ENCODE peak calls at places on chromosomes 1 and 21, in six cellular contexts. I, Z, U, Q, T and P are unnamed samples.

GRCh38 chr1:234168061-234168724 is 205.1 kb upstream of the COA6 start:
- DNase-seq in T (no peak), Z (no peak), I (no peak), Q (no peak), U (no peak), P (no peak)

GRCh38 chr1:204760350-204761134 is 75.0 kb upstream of the LRRN2 start:
- DNase-seq in I (no peak), Z (no peak), T (peak; percentile 62), Q (no peak), U (no peak), P (no peak)

GRCh38 chr1:234875953-234876814 is 252.5 kb downstream of the TOMM20 start:
- DNase-seq in I (peak; percentile 79), U (peak; percentile 59), Z (no peak), T (no peak), Q (peak; percentile 56), P (peak; percentile 86)

GRCh38 chr1:226656601-226657277 is 82.3 kb downstream of the ITPKB start:
- DNase-seq in T (no peak), Z (no peak), U (no peak), I (no peak), Q (peak; percentile 58), P (no peak)

GRCh38 chr1:63968663-63969460 is 195.0 kb downstream of the ROR1 start:
- DNase-seq in Z (no peak), T (no peak), Q (no peak), U (no peak), I (peak; percentile 37), P (no peak)

GRCh38 chr1:35554261-35555211 is 2.7 kb downstream of the KIAA0319L start:
- DNase-seq in T (no peak), Q (no peak), Z (no peak), I (peak; percentile 75), U (no peak), P (peak; percentile 76)

GRCh38 chr1:228154685-228155571 is 5.2 kb downstream of the GJC2 start:
- DNase-seq in U (peak; percentile 56), T (no peak), Z (no peak), I (no peak), Q (no peak), P (peak; percentile 45)

GRCh38 chr1:232950919-232951579 is 638 bp downstream of the NTPCR start:
- DNase-seq in I (no peak), T (no peak), Q (peak; percentile 39), U (no peak), Z (no peak), P (peak; percentile 26)

GRCh38 chr21:29849735-29850176 is 90.0 kb downstream of the GRIK1 start:
- DNase-seq in Z (no peak), U (no peak), I (peak; percentile 35), Q (peak; percentile 22), T (no peak), P (peak; percentile 49)

GRCh38 chr1:21524686-21525339 is 15.6 kb downstream of the ALPL start:
- DNase-seq in U (no peak), I (peak; percentile 26), T (no peak), Z (no peak), Q (no peak), P (peak; percentile 37)

GRCh38 chr1:241871031-241871430 is 23.0 kb downstream of the EXO1 start:
- DNase-seq in T (no peak), I (no peak), Q (no peak), Z (no peak), U (no peak), P (no peak)

DNA sequence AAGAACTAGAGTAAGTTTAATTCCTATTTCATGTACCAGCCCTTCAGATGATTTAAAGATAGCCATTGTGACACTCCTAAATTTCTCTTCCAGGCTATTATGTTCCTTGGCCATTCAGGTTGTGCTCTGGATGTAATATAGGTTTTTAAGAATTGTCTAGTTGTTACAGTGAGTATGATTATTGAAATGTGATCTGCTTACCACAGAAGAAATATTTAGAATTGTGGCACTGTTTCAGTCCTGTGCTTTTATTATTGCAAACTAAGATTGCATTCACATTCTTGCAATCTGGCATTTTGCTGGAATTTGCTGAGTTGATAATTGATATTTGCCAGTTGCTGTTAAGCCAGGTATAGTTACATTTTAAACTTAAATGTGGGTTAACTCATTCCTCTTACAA is 22.3 kb downstream of the EXO1 start:
- DNase-seq in T (no peak), Z (no peak), Q (no peak), U (no peak), I (no peak), P (no peak)
- TF ChIP-seq POLR2A in T (no peak), Z (no peak), Q (no peak), U (no peak), I (no peak), P (no peak)

DNA sequence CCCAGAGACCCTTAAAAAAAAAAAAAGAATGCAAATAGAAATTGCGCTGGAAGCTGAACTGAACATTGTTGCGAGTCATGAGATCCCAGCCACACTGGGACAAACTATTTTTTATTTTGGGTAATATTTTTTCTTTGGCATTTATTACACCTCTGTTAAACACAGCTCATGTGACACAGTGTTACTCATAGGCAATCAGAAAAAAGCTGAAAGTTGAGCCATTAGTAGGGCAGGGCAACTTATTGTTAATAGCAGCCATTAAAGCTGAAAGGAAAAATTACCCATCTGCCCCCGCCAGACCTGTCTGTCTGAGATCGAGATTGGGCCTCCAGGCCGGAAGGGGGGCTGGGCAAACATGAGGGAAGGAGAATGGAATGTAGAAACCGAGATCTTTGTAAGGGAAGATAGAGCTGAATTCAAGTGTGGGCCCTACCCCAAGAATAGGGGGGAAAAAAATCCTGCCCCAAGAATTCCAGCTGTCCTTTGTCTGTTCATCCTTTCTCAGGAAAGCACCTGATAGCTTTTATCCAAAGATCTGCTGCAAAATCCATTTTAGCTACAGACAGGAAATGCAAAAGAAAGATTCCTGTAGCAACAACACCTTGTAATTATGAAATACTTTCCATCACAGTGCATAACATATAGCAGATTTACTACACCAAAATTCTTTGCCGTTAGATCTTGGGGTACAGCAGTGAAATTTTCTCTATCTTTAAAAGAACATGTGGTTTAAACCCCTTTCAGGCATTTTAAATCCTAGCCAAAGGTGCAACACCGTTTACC is 212.8 kb downstream of the PBX1 start:
- DNase-seq in U (no peak), Q (no peak), T (no peak), I (no peak), Z (no peak), P (no peak)
- H3K4me3 ChIP-seq in U (no peak overlapping the region), Q (no peak overlapping the region), T (no peak overlapping the region), I (no peak overlapping the region), Z (no peak overlapping the region), P (no peak overlapping the region)

GRCh38 chr1:24881034-24881433 is 49.0 kb downstream of the RUNX3 start:
- DNase-seq in T (no peak), I (no peak), U (no peak), Q (no peak), Z (no peak), P (no peak)
- TF ChIP-seq POLR2AphosphoS5 in T (no peak), I (no peak), U (no peak), Q (no peak), Z (no peak), P (no peak)

GRCh38 chr1:26318338-26319064 is 743 bp downstream of the CD52 start:
- DNase-seq in Z (no peak), T (no peak), I (no peak), U (peak; percentile 74), Q (peak; percentile 46), P (no peak)

GRCh38 chr1:26317143-26317542 is 615 bp upstream of the CD52 start:
- DNase-seq in Z (no peak), Q (no peak), T (no peak), I (no peak), U (no peak), P (no peak)

GRCh38 chr1:26315874-26316850 is 1.6 kb upstream of the CD52 start:
- DNase-seq in Q (no peak), T (no peak), I (no peak), U (no peak), Z (no peak), P (no peak)

GRCh38 chr1:26320896-26321295 is 3.1 kb downstream of the CD52 start:
- DNase-seq in T (no peak), I (no peak), Q (no peak), U (no peak), Z (no peak), P (no peak)

GRCh38 chr1:26317612-26318337 is at the start of gene CD52:
- DNase-seq in Z (no peak), Q (peak; percentile 63), T (no peak), I (peak; percentile 29), U (no peak), P (no peak)
- TF ChIP-seq POLR2A in Z (no peak), Q (peak; percentile 43), T (no peak), I (no peak), U (no peak), P (peak; percentile 44)

DNA sequence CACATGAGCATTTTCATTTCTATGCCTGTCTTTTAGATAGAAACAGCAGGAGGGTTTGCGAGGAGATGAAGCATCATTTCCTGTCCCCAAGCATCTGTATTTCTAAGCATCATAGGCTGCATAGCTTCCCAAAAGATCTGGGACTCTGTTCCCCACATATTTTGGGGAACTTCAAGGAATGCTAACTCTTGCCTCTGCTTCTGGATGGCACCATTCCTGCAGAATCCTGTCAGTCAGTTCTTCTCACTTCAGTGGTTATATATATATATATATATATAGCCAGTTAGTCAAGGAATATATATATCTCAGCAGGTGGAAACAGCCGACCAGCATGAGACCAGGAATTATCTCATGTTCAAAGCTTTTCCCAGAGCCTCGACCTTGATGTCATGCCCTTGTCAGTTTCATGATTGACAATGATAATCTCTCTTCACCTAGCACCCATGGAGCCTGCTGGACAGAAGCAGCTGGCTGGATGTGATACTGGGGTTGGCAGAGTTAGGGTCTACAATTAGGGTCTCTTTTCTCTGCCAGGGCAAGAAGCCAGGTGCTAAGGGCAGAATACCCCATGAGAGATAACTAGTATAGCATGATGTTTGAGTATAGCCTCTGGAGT is 2.4 kb downstream of the PFKFB2 start:
- DNase-seq in Q (no peak), I (no peak), T (no peak), U (no peak), Z (no peak), P (no peak)
- H3K4me3 ChIP-seq in Q (no peak overlapping the region), I (no peak overlapping the region), T (no peak overlapping the region), U (no peak overlapping the region), Z (no peak overlapping the region), P (no peak overlapping the region)

DNA sequence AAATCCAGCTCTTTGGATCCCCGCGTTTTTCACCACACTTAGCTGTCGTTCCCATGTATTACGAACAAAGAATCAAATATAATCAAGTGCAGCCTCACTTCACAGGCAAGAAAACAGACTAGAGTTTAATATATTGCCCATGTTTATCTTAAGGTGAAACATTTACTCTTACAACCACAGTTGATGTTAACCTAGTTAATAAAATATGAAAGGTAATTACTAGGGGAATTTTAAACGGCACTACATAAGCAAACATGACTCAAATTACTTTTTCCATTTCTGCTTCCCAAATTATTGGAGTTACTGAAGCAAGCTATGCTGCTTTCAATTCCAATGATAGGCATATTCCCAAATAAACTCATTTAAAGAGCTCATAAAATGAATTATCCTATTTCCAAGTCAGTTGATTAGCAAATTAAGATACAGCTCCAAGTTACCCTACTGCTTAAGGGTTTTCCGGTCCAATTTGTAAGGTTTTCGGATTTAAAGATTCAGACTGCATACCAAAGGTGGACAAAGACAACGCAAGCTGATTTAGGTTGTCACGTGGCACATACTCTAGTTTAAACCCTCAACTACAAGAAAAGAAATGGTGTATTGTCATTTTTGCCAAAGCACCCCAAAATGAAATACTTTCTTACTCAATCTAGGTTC is 5.9 kb downstream of the COX20 start:
- DNase-seq in Q (no peak), T (no peak), U (no peak), Z (no peak), I (no peak), P (no peak)
- TF ChIP-seq POLR2AphosphoS5 in Q (no peak), T (no peak), U (no peak), Z (no peak), I (no peak), P (no peak)